ENCODE peak calls at places on chromosomes 4 and X, in eight cellular contexts. One of them, this sample, is unnamed.

GRCh38 chr4:8439168-8439567 is 1.4 kb downstream of the ACOX3 start:
- DNase-seq in GM12878: no peak
- DNase-seq in upper lobe of left lung: no peak
- DNase-seq in stomach: no peak
- DNase-seq in K562: no peak
- DNase-seq in SK-N-SH: no peak
- DNase-seq in transverse colon: no peak
- DNase-seq in suprapubic skin: no peak
- DNase-seq in this sample: no peak

GRCh38 chrX:17413228-17413627 is 38.2 kb downstream of the NHS start:
- DNase-seq in GM12878: no peak
- DNase-seq in upper lobe of left lung: no peak
- DNase-seq in stomach: no peak
- DNase-seq in K562: no peak
- DNase-seq in SK-N-SH: no peak
- DNase-seq in transverse colon: no peak
- DNase-seq in suprapubic skin: no peak
- DNase-seq in this sample: no peak

GRCh38 chr4:7044415-7044930 is 1.3 kb downstream of the TADA2B start:
- DNase-seq in GM12878: no peak
- DNase-seq in upper lobe of left lung: no peak
- DNase-seq in stomach: no peak
- DNase-seq in K562: no peak
- DNase-seq in SK-N-SH: no peak
- DNase-seq in transverse colon: no peak
- DNase-seq in suprapubic skin: no peak
- DNase-seq in this sample: no peak

GRCh38 chrX:115177941-115178340 is 11.3 kb upstream of the RBMXL3 start:
- DNase-seq in GM12878: no peak
- DNase-seq in upper lobe of left lung: no peak
- DNase-seq in stomach: no peak
- DNase-seq in K562: no peak
- DNase-seq in SK-N-SH: no peak
- DNase-seq in transverse colon: no peak
- DNase-seq in suprapubic skin: no peak
- DNase-seq in this sample: no peak

GRCh38 chr4:175970734-175971133 is 94.9 kb upstream of the WDR17 start:
- DNase-seq in GM12878: no peak
- DNase-seq in upper lobe of left lung: no peak
- DNase-seq in stomach: no peak
- DNase-seq in K562: no peak
- DNase-seq in SK-N-SH: no peak
- DNase-seq in transverse colon: no peak
- DNase-seq in suprapubic skin: no peak
- DNase-seq in this sample: peak

GRCh38 chrX:123983240-123983639 is 21.7 kb downstream of the STAG2 start:
- DNase-seq in GM12878: no peak
- DNase-seq in upper lobe of left lung: no peak
- DNase-seq in stomach: no peak
- DNase-seq in K562: no peak
- DNase-seq in SK-N-SH: no peak
- DNase-seq in transverse colon: no peak
- DNase-seq in suprapubic skin: no peak
- DNase-seq in this sample: no peak

GRCh38 chrX:148043456-148043855 is 62.3 kb downstream of the FMR1NB start:
- DNase-seq in GM12878: no peak
- DNase-seq in upper lobe of left lung: no peak
- DNase-seq in stomach: no peak
- DNase-seq in K562: no peak
- DNase-seq in SK-N-SH: no peak
- DNase-seq in transverse colon: no peak
- DNase-seq in suprapubic skin: no peak
- DNase-seq in this sample: no peak

GRCh38 chr4:123673971-123674370 is 277.4 kb downstream of the SPRY1 start:
- DNase-seq in GM12878: no peak
- DNase-seq in upper lobe of left lung: no peak
- DNase-seq in stomach: no peak
- DNase-seq in K562: no peak
- DNase-seq in SK-N-SH: no peak
- DNase-seq in transverse colon: no peak
- DNase-seq in suprapubic skin: no peak
- DNase-seq in this sample: no peak

GRCh38 chrX:147910607-147911006 is 1.1 kb upstream of the FMR1 start:
- DNase-seq in GM12878: no peak
- DNase-seq in upper lobe of left lung: no peak
- DNase-seq in stomach: no peak
- DNase-seq in K562: no peak
- DNase-seq in SK-N-SH: no peak
- DNase-seq in transverse colon: no peak
- DNase-seq in suprapubic skin: no peak
- DNase-seq in this sample: no peak

GRCh38 chr4:152089564-152089963 is 328.8 kb upstream of the GATB start:
- DNase-seq in GM12878: no peak
- DNase-seq in upper lobe of left lung: no peak
- DNase-seq in stomach: no peak
- DNase-seq in K562: no peak
- DNase-seq in SK-N-SH: no peak
- DNase-seq in transverse colon: no peak
- DNase-seq in suprapubic skin: no peak
- DNase-seq in this sample: no peak

GRCh38 chrX:24657671-24658410 is 10.7 kb upstream of the PCYT1B start:
- DNase-seq in GM12878: no peak
- DNase-seq in upper lobe of left lung: no peak
- DNase-seq in stomach: no peak
- DNase-seq in K562: no peak
- DNase-seq in SK-N-SH: no peak
- DNase-seq in transverse colon: no peak
- DNase-seq in suprapubic skin: no peak
- DNase-seq in this sample: no peak

GRCh38 chr4:117085185-117085701 is at the start of gene TRAM1L1:
- DNase-seq in GM12878: no peak
- DNase-seq in upper lobe of left lung: peak
- DNase-seq in stomach: peak
- DNase-seq in K562: peak
- DNase-seq in SK-N-SH: peak
- DNase-seq in transverse colon: peak
- DNase-seq in suprapubic skin: peak
- DNase-seq in this sample: peak

GRCh38 chr4:10260777-10261176 is 144.2 kb upstream of the WDR1 start:
- DNase-seq in GM12878: no peak
- DNase-seq in upper lobe of left lung: no peak
- DNase-seq in stomach: no peak
- DNase-seq in K562: no peak
- DNase-seq in SK-N-SH: no peak
- DNase-seq in transverse colon: no peak
- DNase-seq in suprapubic skin: no peak
- DNase-seq in this sample: no peak

GRCh38 chrX:52416816-52417215 is 48.0 kb downstream of the XAGE2 start:
- DNase-seq in GM12878: no peak
- DNase-seq in upper lobe of left lung: no peak
- DNase-seq in stomach: no peak
- DNase-seq in K562: no peak
- DNase-seq in SK-N-SH: no peak
- DNase-seq in transverse colon: no peak
- DNase-seq in suprapubic skin: no peak
- DNase-seq in this sample: no peak

GRCh38 chr4:51894246-51894645 is 51.3 kb downstream of the DCUN1D4 start:
- DNase-seq in GM12878: no peak
- DNase-seq in upper lobe of left lung: no peak
- DNase-seq in stomach: no peak
- DNase-seq in K562: no peak
- DNase-seq in SK-N-SH: no peak
- DNase-seq in transverse colon: no peak
- DNase-seq in suprapubic skin: no peak
- DNase-seq in this sample: no peak

GRCh38 chr4:152045781-152046571 is 285.2 kb upstream of the GATB start:
- DNase-seq in GM12878: no peak
- DNase-seq in upper lobe of left lung: peak
- DNase-seq in stomach: peak
- DNase-seq in K562: peak
- DNase-seq in SK-N-SH: no peak
- DNase-seq in transverse colon: peak
- DNase-seq in suprapubic skin: no peak
- DNase-seq in this sample: no peak

DNA sequence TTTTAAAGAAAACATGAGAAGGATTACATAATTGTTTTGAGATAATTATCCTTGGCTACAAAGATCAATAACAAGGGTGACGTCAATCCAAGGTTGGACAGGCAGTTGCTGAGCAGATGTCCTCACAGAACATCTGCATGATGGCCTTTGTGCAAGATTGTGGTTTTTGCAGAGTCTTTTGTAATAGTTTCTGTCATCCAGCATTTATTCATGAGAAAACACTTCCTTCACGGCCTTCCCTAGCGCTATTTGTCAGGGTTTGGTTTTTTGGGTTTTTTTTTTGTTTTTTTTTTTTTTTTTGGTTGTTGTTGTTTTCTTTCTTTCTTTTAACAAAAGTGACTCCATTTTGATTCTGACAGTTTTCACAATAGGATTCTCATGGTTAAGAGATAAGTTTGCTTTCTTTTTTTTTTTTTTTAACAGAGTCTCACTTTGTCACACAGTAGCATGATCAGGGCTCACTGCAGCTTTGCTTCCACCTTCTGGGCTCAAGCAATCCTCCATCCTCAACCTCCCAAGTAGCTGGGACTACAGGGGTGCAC is 31.5 kb upstream of the ELF2 start:
- DNase-seq in GM12878: no peak
- DNase-seq in upper lobe of left lung: no peak
- DNase-seq in stomach: no peak
- DNase-seq in K562: no peak
- DNase-seq in SK-N-SH: no peak
- DNase-seq in transverse colon: no peak
- DNase-seq in suprapubic skin: no peak
- DNase-seq in this sample: peak
- TF ChIP-seq POLR2AphosphoS5 in GM12878: no peak
- TF ChIP-seq POLR2AphosphoS5 in upper lobe of left lung: peak
- TF ChIP-seq POLR2AphosphoS5 in stomach: no peak
- TF ChIP-seq POLR2AphosphoS5 in K562: no peak
- TF ChIP-seq POLR2AphosphoS5 in SK-N-SH: no peak
- TF ChIP-seq POLR2AphosphoS5 in transverse colon: no peak
- TF ChIP-seq POLR2AphosphoS5 in suprapubic skin: peak
- TF ChIP-seq POLR2AphosphoS5 in this sample: no peak

GRCh38 chrX:150150081-150150779 is 211.9 kb upstream of the EOLA2 start:
- DNase-seq in GM12878: no peak
- DNase-seq in upper lobe of left lung: no peak
- DNase-seq in stomach: no peak
- DNase-seq in K562: no peak
- DNase-seq in SK-N-SH: no peak
- DNase-seq in transverse colon: no peak
- DNase-seq in suprapubic skin: no peak
- DNase-seq in this sample: no peak
- TF ChIP-seq EP300 in GM12878: no peak
- TF ChIP-seq EP300 in upper lobe of left lung: no peak
- TF ChIP-seq EP300 in stomach: no peak
- TF ChIP-seq EP300 in K562: no peak
- TF ChIP-seq EP300 in SK-N-SH: no peak
- TF ChIP-seq EP300 in transverse colon: no peak
- TF ChIP-seq EP300 in suprapubic skin: no peak
- TF ChIP-seq EP300 in this sample: no peak

DNA sequence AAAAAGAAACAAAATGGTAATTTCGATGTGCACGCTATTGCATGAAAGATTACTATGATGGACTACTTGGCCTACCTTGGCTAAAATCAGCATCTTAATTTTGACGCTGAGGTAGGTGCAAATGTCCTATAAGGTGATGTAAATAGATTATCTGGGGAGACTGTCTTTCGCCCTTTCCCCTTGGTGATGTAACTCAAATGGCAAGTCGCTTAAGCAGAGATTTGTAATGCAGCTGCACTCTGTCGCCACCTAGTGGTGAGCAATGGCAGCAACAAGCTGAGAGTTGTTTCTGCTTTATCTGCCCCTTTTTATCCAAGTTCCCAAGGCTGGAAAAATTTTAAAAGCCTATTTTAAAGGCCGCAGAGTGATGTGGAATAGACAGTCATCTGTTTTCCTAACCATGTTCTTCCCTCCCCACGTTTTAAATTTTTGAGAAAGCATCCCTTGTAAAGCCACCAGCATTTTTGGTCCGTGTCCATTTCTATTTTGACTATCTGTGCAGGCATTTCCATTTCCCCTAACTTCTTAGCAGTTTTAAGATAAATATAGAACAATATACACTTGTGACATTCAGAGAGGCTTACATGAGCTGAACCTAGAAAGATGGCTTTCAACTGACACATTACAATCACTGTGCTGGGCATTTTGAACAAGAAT is 62.4 kb upstream of the PDLIM3 start:
- DNase-seq in GM12878: peak
- DNase-seq in upper lobe of left lung: no peak
- DNase-seq in stomach: peak
- DNase-seq in K562: peak
- DNase-seq in SK-N-SH: peak
- DNase-seq in transverse colon: peak
- DNase-seq in suprapubic skin: no peak
- DNase-seq in this sample: peak
- TF ChIP-seq POLR2AphosphoS5 in GM12878: no peak
- TF ChIP-seq POLR2AphosphoS5 in upper lobe of left lung: no peak
- TF ChIP-seq POLR2AphosphoS5 in stomach: peak
- TF ChIP-seq POLR2AphosphoS5 in K562: no peak
- TF ChIP-seq POLR2AphosphoS5 in SK-N-SH: no peak
- TF ChIP-seq POLR2AphosphoS5 in transverse colon: peak
- TF ChIP-seq POLR2AphosphoS5 in suprapubic skin: no peak
- TF ChIP-seq POLR2AphosphoS5 in this sample: peak

GRCh38 chr4:11565899-11566298 is 137.2 kb upstream of the HS3ST1 start:
- DNase-seq in GM12878: no peak
- DNase-seq in upper lobe of left lung: no peak
- DNase-seq in stomach: no peak
- DNase-seq in K562: no peak
- DNase-seq in SK-N-SH: no peak
- DNase-seq in transverse colon: no peak
- DNase-seq in suprapubic skin: no peak
- DNase-seq in this sample: no peak

GRCh38 chr4:11568511-11568910 is 139.8 kb upstream of the HS3ST1 start:
- DNase-seq in GM12878: no peak
- DNase-seq in upper lobe of left lung: no peak
- DNase-seq in stomach: no peak
- DNase-seq in K562: no peak
- DNase-seq in SK-N-SH: no peak
- DNase-seq in transverse colon: no peak
- DNase-seq in suprapubic skin: no peak
- DNase-seq in this sample: no peak

GRCh38 chr4:11565213-11565612 is 136.5 kb upstream of the HS3ST1 start:
- DNase-seq in GM12878: no peak
- DNase-seq in upper lobe of left lung: no peak
- DNase-seq in stomach: no peak
- DNase-seq in K562: no peak
- DNase-seq in SK-N-SH: no peak
- DNase-seq in transverse colon: no peak
- DNase-seq in suprapubic skin: no peak
- DNase-seq in this sample: no peak

DNA sequence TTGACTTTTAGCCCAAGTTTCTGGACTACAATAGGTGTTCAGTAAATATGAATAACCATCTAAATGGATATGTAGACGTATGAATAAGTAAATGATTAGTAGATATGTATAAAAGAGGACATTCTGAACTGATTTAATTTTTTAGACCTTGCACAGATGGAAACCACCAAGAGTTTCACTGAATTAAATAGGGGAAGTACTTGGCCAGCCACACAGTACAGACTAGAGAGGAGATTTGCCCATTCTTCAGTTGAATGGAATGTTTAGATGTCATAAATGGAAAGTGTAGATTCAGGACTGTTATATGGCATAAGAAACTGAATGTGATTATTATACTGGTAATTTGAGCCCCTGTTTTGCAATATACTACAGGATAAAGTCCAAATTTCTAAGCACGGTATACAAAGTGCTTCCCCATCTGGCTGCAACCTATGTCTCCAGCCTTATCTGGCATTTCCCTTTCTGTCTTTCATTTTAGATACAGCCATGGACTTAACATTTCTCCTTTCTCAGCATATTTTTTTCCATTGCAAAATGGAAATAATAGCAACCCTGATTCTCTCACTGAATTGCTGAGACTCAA is 137.8 kb upstream of the HS3ST1 start:
- DNase-seq in GM12878: no peak
- DNase-seq in upper lobe of left lung: no peak
- DNase-seq in stomach: no peak
- DNase-seq in K562: no peak
- DNase-seq in SK-N-SH: no peak
- DNase-seq in transverse colon: no peak
- DNase-seq in suprapubic skin: no peak
- DNase-seq in this sample: no peak
- TF ChIP-seq EP300 in GM12878: no peak
- TF ChIP-seq EP300 in upper lobe of left lung: no peak
- TF ChIP-seq EP300 in stomach: no peak
- TF ChIP-seq EP300 in K562: no peak
- TF ChIP-seq EP300 in SK-N-SH: no peak
- TF ChIP-seq EP300 in transverse colon: no peak
- TF ChIP-seq EP300 in suprapubic skin: no peak
- TF ChIP-seq EP300 in this sample: no peak